ENCODE peak calls at places on chromosomes 13 and 19, in four cellular contexts. One of them, this sample, is unnamed.
A peak's percentile ranks its signal among the peaks of the same experiment; 100 is the strongest.

GRCh38 chr13:24923305-24923640 is 159.3 kb downstream of the RNF17 start:
- DNase-seq in IMR-90: peak; percentile 75
- DNase-seq in mesenchymal stem cell: peak; percentile 88
- DNase-seq in H1: no peak
- DNase-seq in this sample: no peak

GRCh38 chr19:49132974-49133609 is 13.7 kb downstream of the PPFIA3 start:
- DNase-seq in mesenchymal stem cell: no peak
- DNase-seq in H1: no peak
- DNase-seq in IMR-90: no peak
- DNase-seq in this sample: no peak

GRCh38 chr19:2359992-2360875 is at the start of gene TMPRSS9:
- DNase-seq in IMR-90: no peak
- DNase-seq in mesenchymal stem cell: no peak
- DNase-seq in H1: no peak
- DNase-seq in this sample: no peak

GRCh38 chr13:24745861-24746617 is 17.9 kb upstream of the RNF17 start:
- DNase-seq in IMR-90: no peak
- DNase-seq in H1: no peak
- DNase-seq in mesenchymal stem cell: no peak
- DNase-seq in this sample: peak; percentile 24

GRCh38 chr13:52428295-52428694 is 22.1 kb downstream of the VPS36 start:
- DNase-seq in mesenchymal stem cell: no peak
- DNase-seq in IMR-90: peak; percentile 70
- DNase-seq in H1: no peak
- DNase-seq in this sample: no peak

GRCh38 chr13:34357435-34358232 is 539.7 kb downstream of the RFC3 start:
- DNase-seq in mesenchymal stem cell: peak; percentile 83
- DNase-seq in IMR-90: peak; percentile 79
- DNase-seq in H1: no peak
- DNase-seq in this sample: no peak

GRCh38 chr19:49340069-49340864 is 5.1 kb downstream of the CD37 start:
- DNase-seq in mesenchymal stem cell: no peak
- DNase-seq in IMR-90: no peak
- DNase-seq in H1: no peak
- DNase-seq in this sample: no peak

GRCh38 chr19:6048808-6049405 is 61.4 kb downstream of the RFX2 start:
- DNase-seq in H1: no peak
- DNase-seq in IMR-90: peak; percentile 65
- DNase-seq in mesenchymal stem cell: peak; percentile 79
- DNase-seq in this sample: peak; percentile 81

GRCh38 chr13:31227870-31228269 is 28.1 kb downstream of the B3GLCT start:
- DNase-seq in mesenchymal stem cell: no peak
- DNase-seq in IMR-90: no peak
- DNase-seq in H1: no peak
- DNase-seq in this sample: no peak

GRCh38 chr19:4867534-4868285 is at the start of gene PLIN3:
- DNase-seq in mesenchymal stem cell: peak; percentile 96
- DNase-seq in H1: peak; percentile 81
- DNase-seq in IMR-90: peak; percentile 93
- DNase-seq in this sample: peak; percentile 95
- H3K4me3 ChIP-seq in mesenchymal stem cell: peak within 1 kb of the TSS; percentile 86
- H3K4me3 ChIP-seq in H1: peak within 1 kb of the TSS; percentile 77
- H3K4me3 ChIP-seq in IMR-90: peak within 1 kb of the TSS; percentile 76
- H3K4me3 ChIP-seq in this sample: peak within 1 kb of the TSS; percentile 86

GRCh38 chr13:110107568-110108347 is 199.2 kb downstream of the COL4A1 start:
- DNase-seq in H1: no peak
- DNase-seq in IMR-90: no peak
- DNase-seq in mesenchymal stem cell: no peak
- DNase-seq in this sample: no peak

GRCh38 chr13:110109910-110110309 is 197.0 kb downstream of the COL4A1 start:
- DNase-seq in IMR-90: peak; percentile 95
- DNase-seq in H1: no peak
- DNase-seq in mesenchymal stem cell: peak; percentile 91
- DNase-seq in this sample: no peak

GRCh38 chr13:110106726-110107125 is 200.2 kb downstream of the COL4A1 start:
- DNase-seq in H1: no peak
- DNase-seq in mesenchymal stem cell: no peak
- DNase-seq in IMR-90: no peak
- DNase-seq in this sample: no peak

GRCh38 chr13:110109140-110109783 is 197.7 kb downstream of the COL4A1 start:
- DNase-seq in mesenchymal stem cell: no peak
- DNase-seq in IMR-90: no peak
- DNase-seq in H1: no peak
- DNase-seq in this sample: no peak

GRCh38 chr13:110108348-110109139 is 198.4 kb downstream of the COL4A1 start:
- DNase-seq in mesenchymal stem cell: peak; percentile 87
- DNase-seq in IMR-90: peak; percentile 88
- DNase-seq in H1: peak; percentile 50
- DNase-seq in this sample: peak; percentile 48
- H3K9ac ChIP-seq in mesenchymal stem cell: no peak overlapping the region
- H3K9ac ChIP-seq in IMR-90: no peak overlapping the region
- H3K9ac ChIP-seq in H1: no peak overlapping the region
- H3K9ac ChIP-seq in this sample: peak overlapping the region; percentile 7

GRCh38 chr13:85589021-85589420 is 210.2 kb downstream of the SLITRK6 start:
- DNase-seq in H1: no peak
- DNase-seq in IMR-90: no peak
- DNase-seq in mesenchymal stem cell: no peak
- DNase-seq in this sample: no peak
- H4K91ac ChIP-seq in H1: no peak overlapping the region
- H4K91ac ChIP-seq in IMR-90: no peak overlapping the region
- H4K91ac ChIP-seq in mesenchymal stem cell: peak overlapping the region; percentile 80
- H4K91ac ChIP-seq in this sample: no peak overlapping the region

GRCh38 chr19:35986111-35986510 is 8.9 kb upstream of the SDHAF1 start:
- DNase-seq in H1: no peak
- DNase-seq in IMR-90: no peak
- DNase-seq in mesenchymal stem cell: no peak
- DNase-seq in this sample: no peak

GRCh38 chr19:35986664-35987570 is 8.1 kb upstream of the SDHAF1 start:
- DNase-seq in mesenchymal stem cell: no peak
- DNase-seq in IMR-90: no peak
- DNase-seq in H1: no peak
- DNase-seq in this sample: no peak

GRCh38 chr19:35978832-35979365 is 16.1 kb upstream of the SDHAF1 start:
- DNase-seq in H1: no peak
- DNase-seq in IMR-90: no peak
- DNase-seq in mesenchymal stem cell: no peak
- DNase-seq in this sample: no peak

GRCh38 chr19:35987571-35987896 is 7.5 kb upstream of the SDHAF1 start:
- DNase-seq in mesenchymal stem cell: no peak
- DNase-seq in IMR-90: no peak
- DNase-seq in H1: no peak
- DNase-seq in this sample: no peak

DNA sequence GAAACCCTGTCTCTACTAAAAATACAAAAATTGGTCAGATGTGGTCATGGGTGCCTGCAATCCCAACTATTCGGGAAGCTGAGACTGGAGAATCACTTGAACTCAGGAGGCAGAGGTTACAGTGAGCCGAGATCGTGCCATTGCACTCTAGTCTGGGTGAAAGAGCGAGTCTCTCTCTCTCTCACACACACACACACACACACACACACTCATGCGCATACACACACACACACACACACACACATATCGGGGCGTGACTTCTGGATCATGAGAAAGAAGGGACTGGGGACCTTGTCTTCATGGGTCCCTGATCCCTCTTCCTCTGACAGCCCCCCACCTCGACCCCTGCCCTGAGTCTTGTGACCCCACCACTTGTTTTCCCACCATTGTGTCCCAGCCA is 11.8 kb upstream of the SDHAF1 start:
- DNase-seq in mesenchymal stem cell: no peak
- DNase-seq in IMR-90: no peak
- DNase-seq in H1: no peak
- DNase-seq in this sample: no peak
- H3K4me3 ChIP-seq in mesenchymal stem cell: no peak overlapping the region
- H3K4me3 ChIP-seq in IMR-90: no peak overlapping the region
- H3K4me3 ChIP-seq in H1: no peak overlapping the region
- H3K4me3 ChIP-seq in this sample: no peak overlapping the region

DNA sequence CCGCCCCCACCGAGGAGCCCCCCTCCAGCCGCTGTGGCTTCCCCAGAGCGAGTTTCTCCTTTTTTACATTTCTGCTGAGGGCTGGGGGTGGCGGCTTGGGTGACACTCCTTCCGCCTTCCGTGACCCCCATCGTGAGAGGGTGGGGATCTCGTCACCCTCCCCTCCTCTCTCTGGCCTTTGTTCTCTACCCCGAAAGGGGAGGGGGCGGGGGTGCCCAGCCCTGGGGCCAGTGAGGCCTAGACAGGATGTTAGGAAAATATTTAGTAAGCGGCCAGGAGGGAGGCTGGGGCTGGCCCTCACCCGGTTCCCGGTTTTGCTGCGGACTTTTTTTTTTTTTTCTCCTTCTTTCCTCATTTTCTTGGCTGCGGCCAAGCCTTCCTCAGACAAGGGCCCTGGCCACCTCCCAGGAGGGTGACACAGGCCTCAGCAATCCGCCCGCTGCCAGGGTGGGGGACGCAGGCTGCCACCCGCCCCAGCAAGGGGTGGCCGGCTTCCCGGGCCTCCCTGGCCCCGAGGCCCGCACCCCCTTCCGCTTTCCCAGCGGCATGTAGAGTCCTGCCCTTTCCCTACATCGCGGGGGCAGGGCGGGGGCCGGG is 3.9 kb downstream of the MIDN start:
- DNase-seq in mesenchymal stem cell: peak; percentile 88
- DNase-seq in IMR-90: peak; percentile 88
- DNase-seq in H1: no peak
- DNase-seq in this sample: no peak
- H3K9ac ChIP-seq in mesenchymal stem cell: peak overlapping the region; percentile 96
- H3K9ac ChIP-seq in IMR-90: peak overlapping the region; percentile 97
- H3K9ac ChIP-seq in H1: no peak overlapping the region
- H3K9ac ChIP-seq in this sample: no peak overlapping the region